ENCODE peak calls at places on chromosome 19, in four cellular contexts. One of them, this sample, is unnamed.
A peak's percentile ranks its signal among the peaks of the same experiment; 100 is the strongest.

GRCh38 chr19:13023666-13024065 is 28.4 kb downstream of the NFIX start:
- DNase-seq in breast epithelium: no peak
- DNase-seq in AG10803: peak; percentile 59
- DNase-seq in NB4: no peak
- DNase-seq in this sample: peak; percentile 63

GRCh38 chr19:16067205-16067938 is 8.9 kb upstream of the TPM4 start:
- DNase-seq in NB4: peak; percentile 49
- DNase-seq in AG10803: peak; percentile 88
- DNase-seq in breast epithelium: peak; percentile 87
- DNase-seq in this sample: peak; percentile 94

GRCh38 chr19:2952953-2953481 is 8.2 kb upstream of the ZNF77 start:
- DNase-seq in breast epithelium: peak; percentile 74
- DNase-seq in AG10803: peak; percentile 26
- DNase-seq in NB4: no peak
- DNase-seq in this sample: peak; percentile 32

GRCh38 chr19:42170715-42171114 is 38.5 kb upstream of the POU2F2 start:
- DNase-seq in NB4: no peak
- DNase-seq in AG10803: no peak
- DNase-seq in breast epithelium: no peak
- DNase-seq in this sample: no peak

GRCh38 chr19:14381689-14382474 is 638 bp downstream of the ADGRE5 start:
- DNase-seq in NB4: peak; percentile 75
- DNase-seq in breast epithelium: no peak
- DNase-seq in AG10803: peak; percentile 69
- DNase-seq in this sample: peak; percentile 60

GRCh38 chr19:3975637-3976087 is 4.8 kb upstream of the DAPK3 start:
- DNase-seq in NB4: peak; percentile 7
- DNase-seq in breast epithelium: no peak
- DNase-seq in AG10803: no peak
- DNase-seq in this sample: no peak

GRCh38 chr19:43739836-43740235 is 14.9 kb downstream of the SMG9 start:
- DNase-seq in breast epithelium: peak; percentile 62
- DNase-seq in AG10803: no peak
- DNase-seq in NB4: no peak
- DNase-seq in this sample: no peak

GRCh38 chr19:35509018-35509652 is 4.3 kb downstream of the DMKN start:
- DNase-seq in AG10803: no peak
- DNase-seq in breast epithelium: no peak
- DNase-seq in NB4: no peak
- DNase-seq in this sample: no peak

GRCh38 chr19:7104783-7105447 is 35.4 kb downstream of the ZNF557 start:
- DNase-seq in NB4: no peak
- DNase-seq in breast epithelium: no peak
- DNase-seq in AG10803: no peak
- DNase-seq in this sample: no peak

GRCh38 chr19:51480590-51480989 is 2.3 kb downstream of the CEACAM18 start:
- DNase-seq in AG10803: no peak
- DNase-seq in breast epithelium: no peak
- DNase-seq in NB4: peak; percentile 63
- DNase-seq in this sample: peak; percentile 19

GRCh38 chr19:12543855-12544254 is 7.4 kb downstream of the ZNF564 start:
- DNase-seq in NB4: peak; percentile 42
- DNase-seq in AG10803: peak; percentile 19
- DNase-seq in breast epithelium: no peak
- DNase-seq in this sample: peak; percentile 74

GRCh38 chr19:41895745-41896580 is 13.0 kb downstream of the ARHGEF1 start:
- DNase-seq in breast epithelium: no peak
- DNase-seq in NB4: no peak
- DNase-seq in AG10803: no peak
- DNase-seq in this sample: no peak

GRCh38 chr19:6260912-6261636 is 18.7 kb downstream of the MLLT1 start:
- DNase-seq in AG10803: no peak
- DNase-seq in breast epithelium: no peak
- DNase-seq in NB4: peak; percentile 26
- DNase-seq in this sample: no peak

GRCh38 chr19:5934779-5935472 is 20.9 kb downstream of the CAPS start:
- DNase-seq in NB4: no peak
- DNase-seq in AG10803: peak; percentile 63
- DNase-seq in breast epithelium: no peak
- DNase-seq in this sample: peak; percentile 80

GRCh38 chr19:31784631-31785237 is 435.5 kb upstream of the TSHZ3 start:
- DNase-seq in AG10803: no peak
- DNase-seq in breast epithelium: no peak
- DNase-seq in NB4: no peak
- DNase-seq in this sample: no peak

GRCh38 chr19:12806242-12807131 is at the start of gene RNASEH2A:
- DNase-seq in NB4: peak; percentile 94
- DNase-seq in breast epithelium: peak; percentile 86
- DNase-seq in AG10803: peak; percentile 88
- DNase-seq in this sample: peak; percentile 95

GRCh38 chr19:50669319-50670101 is 20.3 kb downstream of the C19orf81 start:
- DNase-seq in AG10803: peak; percentile 20
- DNase-seq in breast epithelium: no peak
- DNase-seq in NB4: peak; percentile 51
- DNase-seq in this sample: peak; percentile 52

GRCh38 chr19:49614096-49614857 is 23.3 kb downstream of the PRR12 start:
- DNase-seq in breast epithelium: no peak
- DNase-seq in NB4: peak; percentile 65
- DNase-seq in AG10803: peak; percentile 74
- DNase-seq in this sample: peak; percentile 95

GRCh38 chr19:24054044-24054935 is 32.7 kb upstream of the ZNF254 start:
- DNase-seq in breast epithelium: no peak
- DNase-seq in NB4: peak; percentile 75
- DNase-seq in AG10803: peak; percentile 84
- DNase-seq in this sample: no peak

GRCh38 chr19:33727331-33728028 is 69.2 kb upstream of the KCTD15 start:
- DNase-seq in NB4: no peak
- DNase-seq in AG10803: no peak
- DNase-seq in breast epithelium: no peak
- DNase-seq in this sample: no peak

GRCh38 chr19:33387351-33388230 is 14.1 kb downstream of the CEBPG start:
- DNase-seq in AG10803: no peak
- DNase-seq in breast epithelium: peak; percentile 34
- DNase-seq in NB4: no peak
- DNase-seq in this sample: no peak

GRCh38 chr19:39398297-39398864 is 7.2 kb downstream of the MED29 start:
- DNase-seq in AG10803: peak; percentile 89
- DNase-seq in breast epithelium: no peak
- DNase-seq in NB4: peak; percentile 87
- DNase-seq in this sample: peak; percentile 89

GRCh38 chr19:33946535-33947323 is 150.1 kb downstream of the KCTD15 start:
- DNase-seq in NB4: no peak
- DNase-seq in AG10803: no peak
- DNase-seq in breast epithelium: no peak
- DNase-seq in this sample: no peak

GRCh38 chr19:18174983-18175382 is 1.4 kb downstream of the IFI30 start:
- DNase-seq in NB4: no peak
- DNase-seq in AG10803: no peak
- DNase-seq in breast epithelium: no peak
- DNase-seq in this sample: no peak
- H3K4me3 ChIP-seq in NB4: no peak overlapping the region
- H3K4me3 ChIP-seq in AG10803: no peak overlapping the region
- H3K4me3 ChIP-seq in breast epithelium: no peak overlapping the region
- H3K4me3 ChIP-seq in this sample: no peak overlapping the region

GRCh38 chr19:1081301-1082164 is 13.6 kb downstream of the POLR2E start:
- DNase-seq in breast epithelium: no peak
- DNase-seq in NB4: no peak
- DNase-seq in AG10803: no peak
- DNase-seq in this sample: no peak
- TF ChIP-seq CTCF in breast epithelium: no peak
- TF ChIP-seq CTCF in NB4: no peak
- TF ChIP-seq CTCF in AG10803: no peak
- TF ChIP-seq CTCF in this sample: no peak

GRCh38 chr19:57759096-57759495 is 10.4 kb upstream of the ZNF586 start:
- DNase-seq in AG10803: no peak
- DNase-seq in NB4: peak; percentile 44
- DNase-seq in breast epithelium: no peak
- DNase-seq in this sample: no peak

GRCh38 chr19:57755031-57755430 is 8.4 kb downstream of the ZNF776 start:
- DNase-seq in breast epithelium: no peak
- DNase-seq in NB4: no peak
- DNase-seq in AG10803: no peak
- DNase-seq in this sample: no peak

GRCh38 chr19:57757941-57758340 is 11.3 kb downstream of the ZNF776 start:
- DNase-seq in breast epithelium: no peak
- DNase-seq in AG10803: no peak
- DNase-seq in NB4: no peak
- DNase-seq in this sample: no peak

GRCh38 chr19:57754091-57754673 is 7.6 kb downstream of the ZNF776 start:
- DNase-seq in breast epithelium: no peak
- DNase-seq in NB4: no peak
- DNase-seq in AG10803: no peak
- DNase-seq in this sample: no peak
- H3K4me3 ChIP-seq in breast epithelium: no peak overlapping the region
- H3K4me3 ChIP-seq in NB4: no peak overlapping the region
- H3K4me3 ChIP-seq in AG10803: no peak overlapping the region
- H3K4me3 ChIP-seq in this sample: no peak overlapping the region

GRCh38 chr19:11165486-11166030 is 10.0 kb upstream of the SPC24 start:
- DNase-seq in breast epithelium: no peak
- DNase-seq in NB4: no peak
- DNase-seq in AG10803: peak; percentile 53
- DNase-seq in this sample: peak; percentile 65
- TF ChIP-seq CTCF in breast epithelium: no peak
- TF ChIP-seq CTCF in NB4: no peak
- TF ChIP-seq CTCF in AG10803: no peak
- TF ChIP-seq CTCF in this sample: no peak

DNA sequence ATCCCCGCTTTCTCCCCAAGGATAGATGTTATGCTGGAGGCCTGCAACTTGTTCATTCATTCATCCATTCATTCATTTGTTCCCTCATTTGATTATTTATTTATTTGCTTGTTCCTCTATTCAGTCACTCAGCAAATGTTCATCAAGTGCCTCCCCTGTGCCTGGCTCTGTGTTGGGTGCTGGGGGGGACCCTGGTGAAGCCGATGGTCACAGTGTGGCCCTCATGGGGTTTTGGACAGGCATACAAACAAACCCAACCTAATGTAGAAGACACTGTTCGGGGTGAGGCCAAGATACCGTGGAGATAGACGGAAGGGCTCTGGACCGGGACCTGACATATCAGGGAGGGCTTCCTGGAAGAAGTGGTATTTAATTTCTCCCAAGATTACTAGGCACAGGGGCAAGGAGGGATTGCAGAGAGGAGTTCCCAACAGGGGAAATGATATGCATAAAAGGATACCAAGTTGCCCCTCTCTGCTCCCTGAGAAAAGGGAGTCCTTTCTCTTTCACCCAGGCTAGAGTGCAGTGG is 58.1 kb downstream of the ZNF536 start:
- DNase-seq in AG10803: no peak
- DNase-seq in breast epithelium: no peak
- DNase-seq in NB4: no peak
- DNase-seq in this sample: no peak
- H3K4me3 ChIP-seq in AG10803: no peak overlapping the region
- H3K4me3 ChIP-seq in breast epithelium: no peak overlapping the region
- H3K4me3 ChIP-seq in NB4: no peak overlapping the region
- H3K4me3 ChIP-seq in this sample: no peak overlapping the region

GRCh38 chr19:8451885-8452284 is 7.1 kb downstream of the HNRNPM start:
- DNase-seq in NB4: peak; percentile 71
- DNase-seq in breast epithelium: no peak
- DNase-seq in AG10803: peak; percentile 62
- DNase-seq in this sample: no peak

GRCh38 chr19:8449830-8450229 is 5.1 kb downstream of the HNRNPM start:
- DNase-seq in AG10803: no peak
- DNase-seq in NB4: peak; percentile 43
- DNase-seq in breast epithelium: no peak
- DNase-seq in this sample: no peak

GRCh38 chr19:8452446-8453123 is 7.8 kb downstream of the HNRNPM start:
- DNase-seq in AG10803: no peak
- DNase-seq in NB4: no peak
- DNase-seq in breast epithelium: no peak
- DNase-seq in this sample: no peak

GRCh38 chr19:8453616-8454015 is 8.8 kb downstream of the HNRNPM start:
- DNase-seq in NB4: no peak
- DNase-seq in breast epithelium: no peak
- DNase-seq in AG10803: no peak
- DNase-seq in this sample: no peak

DNA sequence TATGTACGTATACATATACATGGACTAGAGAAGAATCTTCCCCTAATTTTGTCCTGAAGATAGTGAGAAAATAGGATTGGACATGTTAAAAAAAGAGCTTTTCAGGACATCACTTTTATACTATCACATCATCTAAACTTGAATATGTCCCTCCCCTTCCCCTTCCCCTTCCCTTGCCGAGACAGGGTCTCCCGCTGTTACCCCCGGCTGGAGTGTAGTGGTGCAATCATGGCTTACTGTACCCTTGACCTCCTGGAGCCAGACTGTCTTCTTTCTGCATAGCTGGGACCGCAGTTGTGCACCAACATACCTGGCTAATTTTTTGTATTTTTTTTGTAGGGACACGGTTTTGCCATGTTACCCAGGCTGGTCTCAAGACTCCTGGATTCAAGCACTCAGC is 6.6 kb downstream of the HNRNPM start:
- DNase-seq in breast epithelium: no peak
- DNase-seq in NB4: no peak
- DNase-seq in AG10803: no peak
- DNase-seq in this sample: no peak
- TF ChIP-seq CTCF in breast epithelium: no peak
- TF ChIP-seq CTCF in NB4: no peak
- TF ChIP-seq CTCF in AG10803: no peak
- TF ChIP-seq CTCF in this sample: no peak

GRCh38 chr19:1567848-1568227 is 287 bp downstream of the MEX3D start:
- DNase-seq in breast epithelium: no peak
- DNase-seq in NB4: no peak
- DNase-seq in AG10803: no peak
- DNase-seq in this sample: no peak
- H3K4me3 ChIP-seq in breast epithelium: peak overlapping the region; percentile 80
- H3K4me3 ChIP-seq in NB4: no peak overlapping the region
- H3K4me3 ChIP-seq in AG10803: peak overlapping the region; percentile 76
- H3K4me3 ChIP-seq in this sample: peak overlapping the region; percentile 78

GRCh38 chr19:40521276-40521675 is 54.5 kb downstream of the SPTBN4 start:
- DNase-seq in AG10803: peak; percentile 43
- DNase-seq in NB4: peak; percentile 52
- DNase-seq in breast epithelium: no peak
- DNase-seq in this sample: peak; percentile 48
- TF ChIP-seq CTCF in AG10803: peak; percentile 58
- TF ChIP-seq CTCF in NB4: no peak
- TF ChIP-seq CTCF in breast epithelium: no peak
- TF ChIP-seq CTCF in this sample: peak; percentile 40